ENCODE peak calls at places on chromosomes 4 and X, in eight cellular contexts. Q is NT2/D1, W is adipocyte, Y is astrocyte, E is mesenchymal stem cell, V is IMR-90, S is GM23248, A is fibroblast of lung. M is an unnamed sample.
A peak's percentile ranks its signal among the peaks of the same experiment; 100 is the strongest.

GRCh38 chr4:43330288-43330687 is 437.8 kb downstream of the GRXCR1 start:
- DNase-seq in Q (no peak), W (no peak), Y (peak; percentile 76), E (peak; percentile 54), V (peak; percentile 75), S (peak; percentile 85), A (peak; percentile 83), M (peak; percentile 84)

GRCh38 chr4:107721436-107722090 is 1.5 kb upstream of the PAPSS1 start:
- DNase-seq in Q (no peak), W (no peak), Y (no peak), E (no peak), V (no peak), S (no peak), A (no peak), M (no peak)

GRCh38 chrX:27918799-27919198 is 62.5 kb downstream of the DCAF8L1 start:
- DNase-seq in Q (no peak), W (peak; percentile 7), Y (no peak), E (peak; percentile 9), V (peak; percentile 4), S (no peak), A (peak; percentile 4), M (peak; percentile 6)

GRCh38 chrX:47831788-47832187 is 4.9 kb upstream of the ZNF81 start:
- DNase-seq in Q (peak; percentile 48), W (peak; percentile 36), Y (no peak), E (peak; percentile 46), V (peak; percentile 18), S (peak; percentile 52), A (peak; percentile 12), M (peak; percentile 21)

GRCh38 chrX:154458954-154459829 is 1.1 kb downstream of the PLXNA3 start:
- DNase-seq in Q (no peak), W (peak; percentile 56), Y (no peak), E (no peak), V (no peak), S (peak; percentile 66), A (no peak), M (no peak)

GRCh38 chr4:100391913-100392312 is 125.9 kb downstream of the EMCN start:
- DNase-seq in Q (no peak), W (peak; percentile 11), Y (peak; percentile 80), E (peak; percentile 60), V (peak; percentile 43), S (peak; percentile 58), A (peak; percentile 81), M (peak; percentile 68)

GRCh38 chr4:25621027-25621930 is 34.4 kb upstream of the SLC34A2 start:
- DNase-seq in Q (no peak), W (no peak), Y (peak; percentile 68), E (no peak), V (no peak), S (no peak), A (peak; percentile 73), M (no peak)

GRCh38 chr4:6753103-6753560 is 29.4 kb upstream of the KIAA0232 start:
- DNase-seq in Q (no peak), W (no peak), Y (no peak), E (no peak), V (no peak), S (no peak), A (no peak), M (no peak)

GRCh38 chrX:13398839-13399238 is 79.0 kb upstream of the ATXN3L start:
- DNase-seq in Q (no peak), W (no peak), Y (no peak), E (no peak), V (no peak), S (no peak), A (no peak), M (no peak)

GRCh38 chrX:13396887-13397286 is 77.0 kb upstream of the ATXN3L start:
- DNase-seq in Q (no peak), W (peak; percentile 49), Y (peak; percentile 68), E (peak; percentile 2), V (peak; percentile 74), S (peak; percentile 57), A (peak; percentile 74), M (peak; percentile 29)

GRCh38 chrX:13401724-13402123 is 81.9 kb upstream of the ATXN3L start:
- DNase-seq in Q (no peak), W (no peak), Y (no peak), E (no peak), V (no peak), S (no peak), A (no peak), M (no peak)

DNA sequence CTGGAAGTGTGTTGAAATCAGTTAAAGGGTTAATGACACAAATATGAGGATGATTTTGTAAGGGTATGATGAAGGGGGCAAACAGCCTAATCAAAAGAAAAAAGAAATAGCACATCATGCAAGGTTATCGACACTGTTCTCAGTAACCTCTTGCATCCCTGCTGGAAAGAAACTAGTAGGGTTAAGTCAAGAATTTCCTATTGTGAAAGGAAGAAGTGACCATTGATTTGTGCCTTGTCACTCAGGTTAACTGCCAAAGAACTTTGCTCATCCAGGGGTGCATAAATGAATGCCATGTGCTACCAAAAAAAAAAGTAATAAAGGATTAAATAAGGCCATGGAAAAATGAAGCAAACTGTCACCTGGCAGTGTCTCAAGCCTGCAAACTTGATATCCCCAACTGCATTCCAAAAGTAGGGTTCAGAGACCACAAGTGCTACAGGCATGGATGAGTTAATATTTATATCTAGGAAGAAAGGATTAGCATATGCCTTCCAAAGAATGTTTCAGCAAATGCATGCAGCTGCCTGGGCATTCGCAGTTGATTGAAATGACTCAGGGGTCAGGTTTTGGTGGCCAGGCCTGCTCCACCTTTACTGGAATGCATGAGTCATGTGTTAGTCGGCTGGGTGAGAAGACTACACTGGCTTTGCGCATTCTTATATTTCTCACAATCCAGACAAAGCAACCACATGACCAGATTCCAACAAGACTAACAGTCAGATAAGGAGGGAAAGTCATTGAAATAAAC is 78.4 kb upstream of the ATXN3L start:
- DNase-seq in Q (peak; percentile 35), W (peak; percentile 97), Y (peak; percentile 100), E (peak; percentile 95), V (peak; percentile 100), S (peak; percentile 94), A (peak; percentile 100), M (peak; percentile 100)
- H3K9ac ChIP-seq in Q (no peak overlapping the region), W (peak overlapping the region; percentile 80), Y (peak overlapping the region; percentile 79), E (peak overlapping the region; percentile 80), V (no peak overlapping the region), S (peak overlapping the region; percentile 59), A (no peak overlapping the region), M (peak overlapping the region; percentile 67)

GRCh38 chrX:66674506-66674905 is 35.6 kb upstream of the EDA2R start:
- DNase-seq in Q (no peak), W (no peak), Y (no peak), E (no peak), V (no peak), S (no peak), A (no peak), M (no peak)

GRCh38 chrX:66675541-66675940 is 36.7 kb upstream of the EDA2R start:
- DNase-seq in Q (no peak), W (peak; percentile 11), Y (peak; percentile 4), E (no peak), V (no peak), S (peak; percentile 7), A (no peak), M (no peak)

GRCh38 chrX:66677430-66677829 is 38.6 kb upstream of the EDA2R start:
- DNase-seq in Q (no peak), W (peak; percentile 10), Y (peak; percentile 22), E (peak; percentile 25), V (peak; percentile 12), S (peak; percentile 27), A (peak; percentile 39), M (peak; percentile 8)

GRCh38 chrX:66676413-66676812 is 37.5 kb upstream of the EDA2R start:
- DNase-seq in Q (no peak), W (peak; percentile 60), Y (peak; percentile 58), E (no peak), V (peak; percentile 27), S (peak; percentile 70), A (peak; percentile 65), M (peak; percentile 64)

DNA sequence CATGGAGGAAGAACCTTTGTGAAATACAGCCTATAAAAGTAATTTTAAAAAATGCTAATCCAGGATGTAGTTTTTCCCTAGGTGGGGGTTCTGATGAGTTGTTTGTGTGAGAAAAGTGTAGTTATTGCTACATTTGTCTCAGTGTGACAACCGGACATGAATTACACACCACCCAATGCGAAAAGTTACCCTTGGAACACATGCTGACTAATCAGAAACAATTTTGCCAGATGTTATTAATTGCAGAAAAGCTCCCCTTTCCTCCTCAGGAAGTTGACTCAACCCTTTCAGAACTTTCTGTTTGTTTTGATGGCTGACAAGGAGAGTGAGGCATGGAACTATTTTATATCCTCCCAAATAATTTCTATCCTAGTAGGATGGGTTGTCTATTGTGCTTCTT is 38.1 kb upstream of the EDA2R start:
- DNase-seq in Q (no peak), W (peak; percentile 76), Y (peak; percentile 61), E (peak; percentile 41), V (peak; percentile 69), S (peak; percentile 85), A (peak; percentile 69), M (peak; percentile 74)
- H3K9ac ChIP-seq in Q (no peak overlapping the region), W (peak overlapping the region; percentile 70), Y (peak overlapping the region; percentile 77), E (peak overlapping the region; percentile 79), V (no peak overlapping the region), S (peak overlapping the region; percentile 76), A (no peak overlapping the region), M (peak overlapping the region; percentile 40)

GRCh38 chr4:61555789-61556188 is 355.7 kb downstream of the ADGRL3 start:
- DNase-seq in Q (no peak), W (no peak), Y (peak; percentile 84), E (peak; percentile 72), V (peak; percentile 55), S (no peak), A (peak; percentile 87), M (no peak)

GRCh38 chr4:61561028-61561427 is 360.9 kb downstream of the ADGRL3 start:
- DNase-seq in Q (no peak), W (no peak), Y (no peak), E (no peak), V (no peak), S (no peak), A (no peak), M (no peak)

GRCh38 chr4:61553562-61554125 is 353.5 kb downstream of the ADGRL3 start:
- DNase-seq in Q (peak; percentile 1), W (no peak), Y (no peak), E (no peak), V (no peak), S (no peak), A (no peak), M (no peak)

GRCh38 chr4:61556277-61556676 is 356.2 kb downstream of the ADGRL3 start:
- DNase-seq in Q (no peak), W (no peak), Y (peak; percentile 6), E (no peak), V (no peak), S (no peak), A (no peak), M (no peak)
- H3K9ac ChIP-seq in Q (no peak overlapping the region), W (no peak overlapping the region), Y (peak overlapping the region; percentile 40), E (no peak overlapping the region), V (no peak overlapping the region), S (no peak overlapping the region), A (no peak overlapping the region), M (no peak overlapping the region)

DNA sequence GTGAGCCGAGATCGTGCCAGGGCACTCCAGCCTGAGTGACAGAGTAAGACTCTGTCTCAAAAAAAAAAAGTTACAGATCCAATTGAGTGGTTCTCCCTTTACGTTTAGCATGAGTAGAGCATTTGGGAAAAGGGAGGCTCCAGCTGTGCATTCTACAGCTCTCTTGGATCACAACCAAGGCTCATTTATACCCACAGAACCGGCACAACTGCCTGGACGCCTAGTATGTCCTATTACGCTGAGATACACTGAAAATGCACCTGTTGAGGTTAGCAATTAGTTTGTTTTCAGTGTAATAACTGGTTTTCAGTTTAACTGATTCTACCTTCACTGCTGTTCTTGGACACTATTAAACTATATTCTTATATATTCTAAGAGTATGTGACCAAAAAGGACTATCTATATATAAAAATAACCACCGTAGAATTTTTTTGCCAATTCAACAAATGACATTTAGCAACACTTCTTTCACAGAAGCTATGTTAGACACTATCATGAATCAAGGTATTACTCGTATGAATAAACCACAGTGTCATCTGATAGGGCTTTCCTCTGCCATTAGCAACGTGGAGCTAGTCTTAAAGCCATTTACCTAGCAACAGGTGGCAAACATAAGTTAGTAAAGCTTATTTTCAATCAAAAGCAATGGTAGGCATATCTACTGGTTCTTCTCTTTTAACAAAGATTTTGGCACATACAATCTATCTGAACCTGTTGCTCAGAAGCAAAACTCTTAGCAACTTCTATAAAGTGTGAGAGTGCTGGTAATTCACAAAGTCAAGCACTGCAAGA is 3.6 kb downstream of the OTUD4 start:
- DNase-seq in Q (no peak), W (no peak), Y (no peak), E (peak; percentile 10), V (peak; percentile 24), S (peak; percentile 27), A (no peak), M (peak; percentile 35)
- H3K9ac ChIP-seq in Q (no peak overlapping the region), W (peak overlapping the region; percentile 95), Y (peak overlapping the region; percentile 96), E (peak overlapping the region; percentile 94), V (no peak overlapping the region), S (peak overlapping the region; percentile 91), A (no peak overlapping the region), M (peak overlapping the region; percentile 94)